ENCODE peak calls at places on chromosomes 7 and 10, in seven cellular contexts. One of them, this sample, is unnamed.

GRCh38 chr7:120060283-120060682 is 212.7 kb upstream of the KCND2 start:
- DNase-seq in esophagus squamous epithelium: no peak
- DNase-seq in body of pancreas: no peak
- DNase-seq in heart right ventricle: no peak
- DNase-seq in IMR-90: peak
- DNase-seq in RWPE1: no peak
- DNase-seq in Peyer's patch: no peak
- DNase-seq in this sample: no peak

GRCh38 chr10:91335147-91335546 is 75.0 kb upstream of the HECTD2 start:
- DNase-seq in heart right ventricle: no peak
- DNase-seq in IMR-90: no peak
- DNase-seq in body of pancreas: no peak
- DNase-seq in RWPE1: no peak
- DNase-seq in Peyer's patch: no peak
- DNase-seq in esophagus squamous epithelium: no peak
- DNase-seq in this sample: no peak

GRCh38 chr7:155162422-155162821 is 92.3 kb downstream of the HTR5A start:
- DNase-seq in RWPE1: no peak
- DNase-seq in body of pancreas: no peak
- DNase-seq in heart right ventricle: no peak
- DNase-seq in IMR-90: no peak
- DNase-seq in Peyer's patch: no peak
- DNase-seq in esophagus squamous epithelium: no peak
- DNase-seq in this sample: no peak

GRCh38 chr10:55449981-55450380 is 649.0 kb upstream of the PCDH15 start:
- DNase-seq in IMR-90: no peak
- DNase-seq in Peyer's patch: no peak
- DNase-seq in RWPE1: no peak
- DNase-seq in body of pancreas: no peak
- DNase-seq in heart right ventricle: no peak
- DNase-seq in esophagus squamous epithelium: no peak
- DNase-seq in this sample: no peak

GRCh38 chr10:98636921-98637329 is 190.2 kb upstream of the HPS1 start:
- DNase-seq in IMR-90: no peak
- DNase-seq in RWPE1: no peak
- DNase-seq in esophagus squamous epithelium: no peak
- DNase-seq in Peyer's patch: no peak
- DNase-seq in heart right ventricle: no peak
- DNase-seq in body of pancreas: no peak
- DNase-seq in this sample: no peak

GRCh38 chr10:127441350-127442219 is 107.5 kb upstream of the NPS start:
- DNase-seq in body of pancreas: peak
- DNase-seq in heart right ventricle: no peak
- DNase-seq in Peyer's patch: no peak
- DNase-seq in esophagus squamous epithelium: no peak
- DNase-seq in RWPE1: no peak
- DNase-seq in IMR-90: no peak
- DNase-seq in this sample: no peak

GRCh38 chr10:104253576-104254410 is 899 bp upstream of the GSTO1 start:
- DNase-seq in IMR-90: peak
- DNase-seq in RWPE1: no peak
- DNase-seq in Peyer's patch: no peak
- DNase-seq in body of pancreas: no peak
- DNase-seq in heart right ventricle: no peak
- DNase-seq in esophagus squamous epithelium: no peak
- DNase-seq in this sample: no peak

GRCh38 chr10:133015321-133015720 is 72.4 kb upstream of the ADGRA1 start:
- DNase-seq in IMR-90: no peak
- DNase-seq in RWPE1: no peak
- DNase-seq in Peyer's patch: no peak
- DNase-seq in esophagus squamous epithelium: no peak
- DNase-seq in body of pancreas: no peak
- DNase-seq in heart right ventricle: no peak
- DNase-seq in this sample: no peak

GRCh38 chr7:105827106-105827870 is 49.1 kb downstream of the ATXN7L1 start:
- DNase-seq in heart right ventricle: no peak
- DNase-seq in IMR-90: no peak
- DNase-seq in RWPE1: no peak
- DNase-seq in esophagus squamous epithelium: no peak
- DNase-seq in body of pancreas: no peak
- DNase-seq in Peyer's patch: no peak
- DNase-seq in this sample: no peak

GRCh38 chr7:15508258-15508657 is 53.6 kb downstream of the AGMO start:
- DNase-seq in heart right ventricle: no peak
- DNase-seq in Peyer's patch: no peak
- DNase-seq in body of pancreas: no peak
- DNase-seq in IMR-90: peak
- DNase-seq in RWPE1: no peak
- DNase-seq in esophagus squamous epithelium: no peak
- DNase-seq in this sample: no peak

GRCh38 chr7:29977926-29978652 is 11.5 kb downstream of the SCRN1 start:
- DNase-seq in body of pancreas: peak
- DNase-seq in IMR-90: no peak
- DNase-seq in Peyer's patch: no peak
- DNase-seq in esophagus squamous epithelium: no peak
- DNase-seq in heart right ventricle: no peak
- DNase-seq in RWPE1: no peak
- DNase-seq in this sample: no peak

GRCh38 chr10:95262763-95263518 is 27.9 kb downstream of the PDLIM1 start:
- DNase-seq in Peyer's patch: no peak
- DNase-seq in IMR-90: no peak
- DNase-seq in esophagus squamous epithelium: no peak
- DNase-seq in body of pancreas: no peak
- DNase-seq in heart right ventricle: no peak
- DNase-seq in RWPE1: no peak
- DNase-seq in this sample: no peak

GRCh38 chr7:104328308-104328969 is at the start of gene LHFPL3:
- DNase-seq in heart right ventricle: no peak
- DNase-seq in Peyer's patch: no peak
- DNase-seq in esophagus squamous epithelium: no peak
- DNase-seq in IMR-90: no peak
- DNase-seq in body of pancreas: peak
- DNase-seq in RWPE1: no peak
- DNase-seq in this sample: peak

GRCh38 chr7:140646931-140647647 is 6.5 kb upstream of the DENND2A start:
- DNase-seq in body of pancreas: peak
- DNase-seq in RWPE1: peak
- DNase-seq in heart right ventricle: no peak
- DNase-seq in esophagus squamous epithelium: no peak
- DNase-seq in IMR-90: peak
- DNase-seq in Peyer's patch: peak
- DNase-seq in this sample: no peak

GRCh38 chr10:5534880-5535856 is 10.4 kb downstream of the CALML3 start:
- DNase-seq in body of pancreas: peak
- DNase-seq in Peyer's patch: peak
- DNase-seq in IMR-90: peak
- DNase-seq in esophagus squamous epithelium: no peak
- DNase-seq in heart right ventricle: no peak
- DNase-seq in RWPE1: no peak
- DNase-seq in this sample: no peak

GRCh38 chr7:47195641-47196040 is 386.3 kb downstream of the TNS3 start:
- DNase-seq in body of pancreas: no peak
- DNase-seq in esophagus squamous epithelium: no peak
- DNase-seq in heart right ventricle: no peak
- DNase-seq in Peyer's patch: no peak
- DNase-seq in RWPE1: no peak
- DNase-seq in IMR-90: no peak
- DNase-seq in this sample: no peak

GRCh38 chr10:3631709-3632330 is 153.2 kb downstream of the KLF6 start:
- DNase-seq in Peyer's patch: no peak
- DNase-seq in heart right ventricle: no peak
- DNase-seq in RWPE1: no peak
- DNase-seq in IMR-90: peak
- DNase-seq in esophagus squamous epithelium: no peak
- DNase-seq in body of pancreas: no peak
- DNase-seq in this sample: no peak

GRCh38 chr10:51244739-51245138 is 170.5 kb downstream of the PRKG1 start:
- DNase-seq in RWPE1: no peak
- DNase-seq in heart right ventricle: peak
- DNase-seq in IMR-90: peak
- DNase-seq in esophagus squamous epithelium: no peak
- DNase-seq in body of pancreas: no peak
- DNase-seq in Peyer's patch: no peak
- DNase-seq in this sample: no peak

GRCh38 chr7:47314728-47315601 is 266.9 kb downstream of the TNS3 start:
- DNase-seq in heart right ventricle: peak
- DNase-seq in esophagus squamous epithelium: no peak
- DNase-seq in RWPE1: no peak
- DNase-seq in IMR-90: peak
- DNase-seq in body of pancreas: no peak
- DNase-seq in Peyer's patch: no peak
- DNase-seq in this sample: peak

GRCh38 chr7:142365410-142365842 is 107.6 kb upstream of the PRSS58 start:
- DNase-seq in Peyer's patch: no peak
- DNase-seq in heart right ventricle: no peak
- DNase-seq in RWPE1: no peak
- DNase-seq in IMR-90: no peak
- DNase-seq in body of pancreas: no peak
- DNase-seq in esophagus squamous epithelium: no peak
- DNase-seq in this sample: no peak

GRCh38 chr10:2225609-2226008 is 488.3 kb upstream of the ADARB2 start:
- DNase-seq in Peyer's patch: no peak
- DNase-seq in IMR-90: no peak
- DNase-seq in esophagus squamous epithelium: no peak
- DNase-seq in RWPE1: no peak
- DNase-seq in body of pancreas: no peak
- DNase-seq in heart right ventricle: no peak
- DNase-seq in this sample: no peak

GRCh38 chr10:63083904-63084689 is 49.0 kb upstream of the NRBF2 start:
- DNase-seq in IMR-90: peak
- DNase-seq in Peyer's patch: peak
- DNase-seq in RWPE1: peak
- DNase-seq in esophagus squamous epithelium: no peak
- DNase-seq in heart right ventricle: peak
- DNase-seq in body of pancreas: peak
- DNase-seq in this sample: peak

GRCh38 chr7:134533288-134533771 is 6.0 kb downstream of the AKR1B10 start:
- DNase-seq in esophagus squamous epithelium: no peak
- DNase-seq in IMR-90: peak
- DNase-seq in body of pancreas: no peak
- DNase-seq in Peyer's patch: no peak
- DNase-seq in heart right ventricle: no peak
- DNase-seq in RWPE1: peak
- DNase-seq in this sample: no peak

GRCh38 chr7:142808802-142809583 is 38.2 kb downstream of the PRSS2 start:
- DNase-seq in Peyer's patch: peak
- DNase-seq in RWPE1: no peak
- DNase-seq in esophagus squamous epithelium: peak
- DNase-seq in body of pancreas: peak
- DNase-seq in heart right ventricle: no peak
- DNase-seq in IMR-90: peak
- DNase-seq in this sample: no peak

GRCh38 chr7:95593343-95593742 is 3.0 kb downstream of the PDK4 start:
- DNase-seq in esophagus squamous epithelium: no peak
- DNase-seq in heart right ventricle: no peak
- DNase-seq in IMR-90: no peak
- DNase-seq in body of pancreas: no peak
- DNase-seq in RWPE1: no peak
- DNase-seq in Peyer's patch: no peak
- DNase-seq in this sample: no peak
- H3K27ac ChIP-seq in esophagus squamous epithelium: peak
- H3K27ac ChIP-seq in heart right ventricle: peak
- H3K27ac ChIP-seq in IMR-90: no peak
- H3K27ac ChIP-seq in body of pancreas: no peak
- H3K27ac ChIP-seq in RWPE1: no peak
- H3K27ac ChIP-seq in Peyer's patch: peak
- H3K27ac ChIP-seq in this sample: peak

DNA sequence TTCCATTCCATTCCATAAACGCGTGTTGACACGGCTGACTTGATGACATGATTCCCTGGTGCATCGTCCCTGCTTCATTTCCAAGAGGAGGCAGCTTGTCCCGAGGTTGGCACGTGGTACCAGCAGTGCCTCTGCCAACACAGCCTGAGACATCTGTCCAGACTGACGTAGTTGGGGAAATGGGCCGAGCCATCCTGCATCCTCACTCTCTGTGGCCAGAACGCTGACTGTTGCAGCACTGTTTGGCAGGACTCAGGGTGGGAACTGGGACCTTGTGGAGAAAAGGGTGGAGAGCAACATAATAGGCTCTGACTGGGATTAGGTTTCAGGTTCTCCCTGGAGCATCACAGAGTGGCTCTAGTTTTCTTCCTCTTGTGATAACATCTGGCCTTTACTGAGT is 118.6 kb upstream of the BTBD16 start:
- DNase-seq in IMR-90: peak
- DNase-seq in RWPE1: no peak
- DNase-seq in body of pancreas: peak
- DNase-seq in Peyer's patch: peak
- DNase-seq in heart right ventricle: peak
- DNase-seq in esophagus squamous epithelium: no peak
- DNase-seq in this sample: peak
- H3K27ac ChIP-seq in IMR-90: no peak
- H3K27ac ChIP-seq in RWPE1: peak
- H3K27ac ChIP-seq in body of pancreas: no peak
- H3K27ac ChIP-seq in Peyer's patch: no peak
- H3K27ac ChIP-seq in heart right ventricle: no peak
- H3K27ac ChIP-seq in esophagus squamous epithelium: peak
- H3K27ac ChIP-seq in this sample: peak

GRCh38 chr7:7552199-7552598 is 14.5 kb upstream of the MIOS start:
- DNase-seq in IMR-90: no peak
- DNase-seq in esophagus squamous epithelium: no peak
- DNase-seq in heart right ventricle: no peak
- DNase-seq in body of pancreas: no peak
- DNase-seq in Peyer's patch: no peak
- DNase-seq in RWPE1: no peak
- DNase-seq in this sample: no peak
- H3K27ac ChIP-seq in IMR-90: no peak
- H3K27ac ChIP-seq in esophagus squamous epithelium: no peak
- H3K27ac ChIP-seq in heart right ventricle: no peak
- H3K27ac ChIP-seq in body of pancreas: no peak
- H3K27ac ChIP-seq in Peyer's patch: no peak
- H3K27ac ChIP-seq in RWPE1: no peak
- H3K27ac ChIP-seq in this sample: no peak

GRCh38 chr10:70272925-70273316 is 10.9 kb downstream of the NPFFR1 start:
- DNase-seq in IMR-90: peak
- DNase-seq in body of pancreas: no peak
- DNase-seq in RWPE1: peak
- DNase-seq in esophagus squamous epithelium: no peak
- DNase-seq in heart right ventricle: no peak
- DNase-seq in Peyer's patch: no peak
- DNase-seq in this sample: no peak
- H3K27ac ChIP-seq in IMR-90: no peak
- H3K27ac ChIP-seq in body of pancreas: no peak
- H3K27ac ChIP-seq in RWPE1: no peak
- H3K27ac ChIP-seq in esophagus squamous epithelium: no peak
- H3K27ac ChIP-seq in heart right ventricle: no peak
- H3K27ac ChIP-seq in Peyer's patch: no peak
- H3K27ac ChIP-seq in this sample: no peak

GRCh38 chr7:102077081-102077480 is 209.6 kb upstream of the SH2B2 start:
- DNase-seq in heart right ventricle: no peak
- DNase-seq in RWPE1: no peak
- DNase-seq in Peyer's patch: no peak
- DNase-seq in IMR-90: no peak
- DNase-seq in body of pancreas: no peak
- DNase-seq in esophagus squamous epithelium: no peak
- DNase-seq in this sample: no peak
- H3K27ac ChIP-seq in heart right ventricle: no peak
- H3K27ac ChIP-seq in RWPE1: no peak
- H3K27ac ChIP-seq in Peyer's patch: no peak
- H3K27ac ChIP-seq in IMR-90: no peak
- H3K27ac ChIP-seq in body of pancreas: no peak
- H3K27ac ChIP-seq in esophagus squamous epithelium: no peak
- H3K27ac ChIP-seq in this sample: no peak